ENCODE peak calls at places on chromosomes 6 and 20, in seven cellular contexts. G, R, Y, E, N, M and K are unnamed samples.

GRCh38 chr6:36318690-36319435 is 17.8 kb downstream of the BNIP5 start:
- DNase-seq in G (no peak), R (no peak), Y (no peak), E (no peak), N (no peak), M (no peak), K (no peak)

GRCh38 chr6:131000544-131000943 is 62.5 kb downstream of the EPB41L2 start:
- DNase-seq in G (no peak), R (no peak), Y (no peak), E (no peak), N (no peak), M (no peak), K (no peak)

GRCh38 chr20:25057234-25058050 is 497 bp downstream of the ACSS1 start:
- DNase-seq in G (no peak), R (peak; percentile 56), Y (peak; percentile 61), E (peak; percentile 91), N (peak; percentile 69), M (peak; percentile 77), K (no peak)

GRCh38 chr6:44452725-44453124 is 65.2 kb downstream of the CDC5L start:
- DNase-seq in G (no peak), R (no peak), Y (peak; percentile 55), E (no peak), N (peak; percentile 43), M (no peak), K (peak; percentile 20)

GRCh38 chr20:21395666-21396044 is 1.7 kb downstream of the NKX2-4 start:
- DNase-seq in G (no peak), R (peak; percentile 25), Y (peak; percentile 7), E (no peak), N (no peak), M (no peak), K (no peak)

GRCh38 chr6:56699066-56699654 is 56.5 kb upstream of the DST start:
- DNase-seq in G (no peak), R (no peak), Y (no peak), E (no peak), N (no peak), M (peak; percentile 30), K (no peak)

GRCh38 chr20:58511364-58511763 is 3.8 kb downstream of the APCDD1L start:
- DNase-seq in G (peak; percentile 28), R (no peak), Y (peak; percentile 78), E (no peak), N (peak; percentile 37), M (no peak), K (no peak)

GRCh38 chr6:154122195-154122925 is 83.3 kb downstream of the OPRM1 start:
- DNase-seq in G (no peak), R (no peak), Y (no peak), E (no peak), N (no peak), M (no peak), K (no peak)

GRCh38 chr6:154410619-154411044 is 54.0 kb upstream of the IPCEF1 start:
- DNase-seq in G (peak; percentile 94), R (no peak), Y (peak; percentile 96), E (peak; percentile 80), N (peak; percentile 83), M (peak; percentile 94), K (peak; percentile 95)

GRCh38 chr20:22604815-22605214 is 20.4 kb upstream of the FOXA2 start:
- DNase-seq in G (no peak), R (no peak), Y (no peak), E (no peak), N (no peak), M (no peak), K (no peak)

GRCh38 chr6:37731888-37732287 is 34.2 kb upstream of the MDGA1 start:
- DNase-seq in G (no peak), R (peak; percentile 4), Y (peak; percentile 41), E (no peak), N (no peak), M (no peak), K (no peak)

GRCh38 chr6:147806697-147807096 is 298.2 kb downstream of the SAMD5 start:
- DNase-seq in G (no peak), R (no peak), Y (no peak), E (no peak), N (no peak), M (no peak), K (no peak)